ENCODE peak calls at places on chromosome X, in ten cellular contexts. One of them, this sample, is unnamed.

GRCh38 chrX:155544886-155545285 is 67.9 kb downstream of the TMLHE start:
- DNase-seq in HTR-8/SVneo: no peak
- DNase-seq in Right ventricle myocardium inferior: no peak
- DNase-seq in AG10803: peak; percentile 53
- DNase-seq in tibial nerve: no peak
- DNase-seq in stimulated activated CD4-positive, alpha-beta T cell treated with anti-CD3 and anti-CD28 coated beads, Interleukin-12 subunit alpha, Interleukin-12 subunit beta, amount 100 ng/mL, for 4 hours: no peak
- DNase-seq in T-helper 22 cell: no peak
- DNase-seq in choroid plexus epithelial cell: peak; percentile 21
- DNase-seq in AG08396: no peak
- DNase-seq in frontal cortex: no peak
- DNase-seq in this sample: no peak

GRCh38 chrX:54182194-54182863 is 725 bp downstream of the FAM120C start:
- DNase-seq in HTR-8/SVneo: peak; percentile 17
- DNase-seq in Right ventricle myocardium inferior: peak; percentile 82
- DNase-seq in AG10803: peak; percentile 29
- DNase-seq in tibial nerve: peak; percentile 26
- DNase-seq in stimulated activated CD4-positive, alpha-beta T cell treated with anti-CD3 and anti-CD28 coated beads, Interleukin-12 subunit alpha, Interleukin-12 subunit beta, amount 100 ng/mL, for 4 hours: peak; percentile 63
- DNase-seq in T-helper 22 cell: peak; percentile 42
- DNase-seq in choroid plexus epithelial cell: peak; percentile 26
- DNase-seq in AG08396: peak; percentile 41
- DNase-seq in frontal cortex: peak; percentile 44
- DNase-seq in this sample: peak; percentile 44

GRCh38 chrX:7603387-7603786 is 239.6 kb upstream of the VCX start:
- DNase-seq in HTR-8/SVneo: no peak
- DNase-seq in Right ventricle myocardium inferior: no peak
- DNase-seq in AG10803: no peak
- DNase-seq in tibial nerve: no peak
- DNase-seq in stimulated activated CD4-positive, alpha-beta T cell treated with anti-CD3 and anti-CD28 coated beads, Interleukin-12 subunit alpha, Interleukin-12 subunit beta, amount 100 ng/mL, for 4 hours: no peak
- DNase-seq in T-helper 22 cell: no peak
- DNase-seq in choroid plexus epithelial cell: no peak
- DNase-seq in AG08396: no peak
- DNase-seq in frontal cortex: no peak
- DNase-seq in this sample: peak; percentile 46

GRCh38 chrX:38175140-38175539 is 45.5 kb downstream of the SRPX start:
- DNase-seq in HTR-8/SVneo: peak; percentile 19
- DNase-seq in Right ventricle myocardium inferior: no peak
- DNase-seq in AG10803: no peak
- DNase-seq in tibial nerve: no peak
- DNase-seq in stimulated activated CD4-positive, alpha-beta T cell treated with anti-CD3 and anti-CD28 coated beads, Interleukin-12 subunit alpha, Interleukin-12 subunit beta, amount 100 ng/mL, for 4 hours: no peak
- DNase-seq in T-helper 22 cell: no peak
- DNase-seq in choroid plexus epithelial cell: peak; percentile 56
- DNase-seq in AG08396: no peak
- DNase-seq in frontal cortex: peak; percentile 4
- DNase-seq in this sample: peak; percentile 15

GRCh38 chrX:15202458-15203177 is 67.3 kb downstream of the ASB9 start:
- DNase-seq in HTR-8/SVneo: peak; percentile 49
- DNase-seq in Right ventricle myocardium inferior: no peak
- DNase-seq in AG10803: peak; percentile 71
- DNase-seq in tibial nerve: no peak
- DNase-seq in stimulated activated CD4-positive, alpha-beta T cell treated with anti-CD3 and anti-CD28 coated beads, Interleukin-12 subunit alpha, Interleukin-12 subunit beta, amount 100 ng/mL, for 4 hours: no peak
- DNase-seq in T-helper 22 cell: no peak
- DNase-seq in choroid plexus epithelial cell: peak; percentile 21
- DNase-seq in AG08396: no peak
- DNase-seq in frontal cortex: no peak
- DNase-seq in this sample: peak; percentile 83

GRCh38 chrX:74421181-74422028 is at the start of gene SLC16A2:
- DNase-seq in HTR-8/SVneo: peak; percentile 86
- DNase-seq in Right ventricle myocardium inferior: peak; percentile 80
- DNase-seq in AG10803: peak; percentile 83
- DNase-seq in tibial nerve: peak; percentile 52
- DNase-seq in stimulated activated CD4-positive, alpha-beta T cell treated with anti-CD3 and anti-CD28 coated beads, Interleukin-12 subunit alpha, Interleukin-12 subunit beta, amount 100 ng/mL, for 4 hours: peak; percentile 8
- DNase-seq in T-helper 22 cell: peak; percentile 11
- DNase-seq in choroid plexus epithelial cell: peak; percentile 71
- DNase-seq in AG08396: peak; percentile 85
- DNase-seq in frontal cortex: peak; percentile 71
- DNase-seq in this sample: peak; percentile 69

GRCh38 chrX:9293051-9293496 is 171.8 kb upstream of the TBL1X start:
- DNase-seq in HTR-8/SVneo: no peak
- DNase-seq in Right ventricle myocardium inferior: no peak
- DNase-seq in AG10803: no peak
- DNase-seq in tibial nerve: no peak
- DNase-seq in stimulated activated CD4-positive, alpha-beta T cell treated with anti-CD3 and anti-CD28 coated beads, Interleukin-12 subunit alpha, Interleukin-12 subunit beta, amount 100 ng/mL, for 4 hours: no peak
- DNase-seq in T-helper 22 cell: no peak
- DNase-seq in choroid plexus epithelial cell: no peak
- DNase-seq in AG08396: no peak
- DNase-seq in frontal cortex: no peak
- DNase-seq in this sample: no peak

GRCh38 chrX:78496483-78496882 is 162.6 kb downstream of the RTL3 start:
- DNase-seq in HTR-8/SVneo: no peak
- DNase-seq in Right ventricle myocardium inferior: no peak
- DNase-seq in AG10803: no peak
- DNase-seq in tibial nerve: no peak
- DNase-seq in stimulated activated CD4-positive, alpha-beta T cell treated with anti-CD3 and anti-CD28 coated beads, Interleukin-12 subunit alpha, Interleukin-12 subunit beta, amount 100 ng/mL, for 4 hours: no peak
- DNase-seq in T-helper 22 cell: no peak
- DNase-seq in choroid plexus epithelial cell: no peak
- DNase-seq in AG08396: no peak
- DNase-seq in frontal cortex: no peak
- DNase-seq in this sample: no peak

GRCh38 chrX:4263005-4263404 is 549.6 kb upstream of the PRKX start:
- DNase-seq in HTR-8/SVneo: no peak
- DNase-seq in Right ventricle myocardium inferior: no peak
- DNase-seq in AG10803: no peak
- DNase-seq in tibial nerve: no peak
- DNase-seq in stimulated activated CD4-positive, alpha-beta T cell treated with anti-CD3 and anti-CD28 coated beads, Interleukin-12 subunit alpha, Interleukin-12 subunit beta, amount 100 ng/mL, for 4 hours: no peak
- DNase-seq in T-helper 22 cell: no peak
- DNase-seq in choroid plexus epithelial cell: no peak
- DNase-seq in AG08396: no peak
- DNase-seq in frontal cortex: peak; percentile 0
- DNase-seq in this sample: no peak

GRCh38 chrX:82092307-82092706 is 890.4 kb downstream of the SH3BGRL start:
- DNase-seq in HTR-8/SVneo: no peak
- DNase-seq in Right ventricle myocardium inferior: no peak
- DNase-seq in AG10803: no peak
- DNase-seq in tibial nerve: no peak
- DNase-seq in stimulated activated CD4-positive, alpha-beta T cell treated with anti-CD3 and anti-CD28 coated beads, Interleukin-12 subunit alpha, Interleukin-12 subunit beta, amount 100 ng/mL, for 4 hours: no peak
- DNase-seq in T-helper 22 cell: no peak
- DNase-seq in choroid plexus epithelial cell: no peak
- DNase-seq in AG08396: no peak
- DNase-seq in frontal cortex: no peak
- DNase-seq in this sample: no peak

GRCh38 chrX:103063191-103063845 is 653 bp downstream of the BEX1 start:
- DNase-seq in HTR-8/SVneo: peak; percentile 5
- DNase-seq in Right ventricle myocardium inferior: no peak
- DNase-seq in AG10803: peak; percentile 11
- DNase-seq in tibial nerve: no peak
- DNase-seq in stimulated activated CD4-positive, alpha-beta T cell treated with anti-CD3 and anti-CD28 coated beads, Interleukin-12 subunit alpha, Interleukin-12 subunit beta, amount 100 ng/mL, for 4 hours: no peak
- DNase-seq in T-helper 22 cell: no peak
- DNase-seq in choroid plexus epithelial cell: peak; percentile 54
- DNase-seq in AG08396: peak; percentile 34
- DNase-seq in frontal cortex: no peak
- DNase-seq in this sample: peak; percentile 42

GRCh38 chrX:19672211-19672814 is 157.0 kb upstream of the MAP3K15 start:
- DNase-seq in HTR-8/SVneo: no peak
- DNase-seq in Right ventricle myocardium inferior: no peak
- DNase-seq in AG10803: no peak
- DNase-seq in tibial nerve: no peak
- DNase-seq in stimulated activated CD4-positive, alpha-beta T cell treated with anti-CD3 and anti-CD28 coated beads, Interleukin-12 subunit alpha, Interleukin-12 subunit beta, amount 100 ng/mL, for 4 hours: no peak
- DNase-seq in T-helper 22 cell: no peak
- DNase-seq in choroid plexus epithelial cell: no peak
- DNase-seq in AG08396: no peak
- DNase-seq in frontal cortex: no peak
- DNase-seq in this sample: no peak

GRCh38 chrX:50680990-50681389 is 133.0 kb downstream of the SHROOM4 start:
- DNase-seq in HTR-8/SVneo: no peak
- DNase-seq in Right ventricle myocardium inferior: no peak
- DNase-seq in AG10803: no peak
- DNase-seq in tibial nerve: no peak
- DNase-seq in stimulated activated CD4-positive, alpha-beta T cell treated with anti-CD3 and anti-CD28 coated beads, Interleukin-12 subunit alpha, Interleukin-12 subunit beta, amount 100 ng/mL, for 4 hours: no peak
- DNase-seq in T-helper 22 cell: no peak
- DNase-seq in choroid plexus epithelial cell: peak; percentile 23
- DNase-seq in AG08396: no peak
- DNase-seq in frontal cortex: no peak
- DNase-seq in this sample: peak; percentile 6

GRCh38 chrX:77484045-77484444 is 36.9 kb downstream of the FGF16 start:
- DNase-seq in HTR-8/SVneo: no peak
- DNase-seq in Right ventricle myocardium inferior: no peak
- DNase-seq in AG10803: no peak
- DNase-seq in tibial nerve: no peak
- DNase-seq in stimulated activated CD4-positive, alpha-beta T cell treated with anti-CD3 and anti-CD28 coated beads, Interleukin-12 subunit alpha, Interleukin-12 subunit beta, amount 100 ng/mL, for 4 hours: no peak
- DNase-seq in T-helper 22 cell: no peak
- DNase-seq in choroid plexus epithelial cell: no peak
- DNase-seq in AG08396: no peak
- DNase-seq in frontal cortex: no peak
- DNase-seq in this sample: no peak